ENCODE peak calls at places on chromosomes 13 and 19, in seven cellular contexts. I, G, D, K, W, B and H are unnamed samples.

GRCh38 chr13:75222031-75222430 is 259.9 kb downstream of the TBC1D4 start:
- DNase-seq in I (no peak), G (peak), D (no peak), K (no peak), W (no peak), B (no peak), H (no peak)

GRCh38 chr13:20016649-20017364 is 58.3 kb downstream of the ZMYM2 start:
- DNase-seq in I (no peak), G (no peak), D (no peak), K (peak), W (no peak), B (no peak), H (peak)

GRCh38 chr13:40345654-40346372 is 320.6 kb downstream of the FOXO1 start:
- DNase-seq in I (no peak), G (no peak), D (no peak), K (peak), W (no peak), B (no peak), H (peak)

GRCh38 chr19:11418518-11419506 is at the start of gene RGL3:
- DNase-seq in I (no peak), G (no peak), D (no peak), K (peak), W (no peak), B (peak), H (peak)

GRCh38 chr13:91079190-91079589 is 268.3 kb upstream of the MIR17HG start:
- DNase-seq in I (no peak), G (no peak), D (no peak), K (no peak), W (no peak), B (no peak), H (no peak)

GRCh38 chr19:13060233-13060963 is 42.3 kb downstream of the LYL1 start:
- DNase-seq in I (no peak), G (no peak), D (no peak), K (no peak), W (no peak), B (no peak), H (no peak)

GRCh38 chr19:39238209-39238608 is 6.6 kb downstream of the IFNL3 start:
- DNase-seq in I (no peak), G (no peak), D (no peak), K (no peak), W (no peak), B (no peak), H (no peak)

GRCh38 chr13:99995503-99996176 is 14.1 kb downstream of the ZIC2 start:
- DNase-seq in I (peak), G (no peak), D (peak), K (peak), W (no peak), B (no peak), H (no peak)

GRCh38 chr13:21138561-21138960 is 37.8 kb downstream of the SKA3 start:
- DNase-seq in I (no peak), G (no peak), D (no peak), K (no peak), W (no peak), B (no peak), H (no peak)

GRCh38 chr19:46040952-46041500 is at the start of gene IGFL4:
- DNase-seq in I (no peak), G (no peak), D (no peak), K (no peak), W (no peak), B (no peak), H (no peak)

GRCh38 chr13:32008518-32009175 is 22.9 kb upstream of the FRY start:
- DNase-seq in I (no peak), G (no peak), D (no peak), K (no peak), W (no peak), B (no peak), H (no peak)

GRCh38 chr13:94169783-94170513 is 309.5 kb downstream of the DCT start:
- DNase-seq in I (no peak), G (no peak), D (no peak), K (peak), W (no peak), B (no peak), H (no peak)

GRCh38 chr19:56671613-56671994 is at the start of gene ZNF835:
- DNase-seq in I (no peak), G (no peak), D (peak), K (peak), W (peak), B (peak), H (no peak)

GRCh38 chr13:75073791-75074190 is 408.2 kb downstream of the TBC1D4 start:
- DNase-seq in I (no peak), G (no peak), D (no peak), K (no peak), W (no peak), B (no peak), H (no peak)

GRCh38 chr19:48469056-48469881 is at the start of gene CYTH2:
- DNase-seq in I (peak), G (peak), D (peak), K (peak), W (peak), B (peak), H (peak)

GRCh38 chr13:30905932-30906383 is at the start of gene MEDAG:
- DNase-seq in I (peak), G (peak), D (no peak), K (no peak), W (no peak), B (no peak), H (no peak)

GRCh38 chr19:52331757-52332156 is 4.3 kb upstream of the ZNF610 start:
- DNase-seq in I (peak), G (no peak), D (no peak), K (peak), W (no peak), B (no peak), H (no peak)

GRCh38 chr13:28475916-28476725 is 18.8 kb downstream of the FLT1 start:
- DNase-seq in I (peak), G (peak), D (no peak), K (peak), W (no peak), B (peak), H (no peak)

GRCh38 chr13:20553309-20553708 is 13.6 kb upstream of the IFT88 start:
- DNase-seq in I (no peak), G (no peak), D (no peak), K (no peak), W (no peak), B (peak), H (no peak)

GRCh38 chr13:28865951-28866350 is 45.8 kb downstream of the MTUS2 start:
- DNase-seq in I (no peak), G (no peak), D (no peak), K (no peak), W (no peak), B (no peak), H (no peak)

GRCh38 chr19:29678484-29679106 is 13.3 kb downstream of the PLEKHF1 start:
- DNase-seq in I (no peak), G (no peak), D (no peak), K (no peak), W (no peak), B (no peak), H (no peak)

GRCh38 chr19:38766276-38767047 is 6.9 kb downstream of the LGALS7 start:
- DNase-seq in I (no peak), G (no peak), D (no peak), K (no peak), W (no peak), B (no peak), H (no peak)

GRCh38 chr13:34757441-34757840 is 184.6 kb upstream of the NBEA start:
- DNase-seq in I (no peak), G (no peak), D (no peak), K (no peak), W (no peak), B (no peak), H (no peak)

GRCh38 chr19:17784201-17785008 is 10.5 kb upstream of the B3GNT3 start:
- DNase-seq in I (peak), G (peak), D (peak), K (peak), W (no peak), B (peak), H (peak)

GRCh38 chr19:33388231-33388816 is 14.8 kb downstream of the CEBPG start:
- DNase-seq in I (no peak), G (no peak), D (no peak), K (no peak), W (no peak), B (no peak), H (no peak)

GRCh38 chr13:21817878-21818277 is 147.0 kb downstream of the FGF9 start:
- DNase-seq in I (no peak), G (no peak), D (no peak), K (no peak), W (no peak), B (no peak), H (no peak)

GRCh38 chr13:46614582-46614981 is 61.6 kb downstream of the LRCH1 start:
- DNase-seq in I (peak), G (peak), D (no peak), K (no peak), W (no peak), B (no peak), H (no peak)

GRCh38 chr13:40101708-40102359 is 446.4 kb downstream of the COG6 start:
- DNase-seq in I (no peak), G (no peak), D (no peak), K (no peak), W (no peak), B (no peak), H (no peak)

GRCh38 chr13:62747629-62748028 is 1332.0 kb upstream of the PCDH20 start:
- DNase-seq in I (peak), G (peak), D (no peak), K (peak), W (no peak), B (peak), H (no peak)

GRCh38 chr13:21971662-21972635 is 301.1 kb downstream of the FGF9 start:
- DNase-seq in I (peak), G (peak), D (no peak), K (no peak), W (no peak), B (no peak), H (no peak)

GRCh38 chr19:6728346-6728745 is 7.9 kb upstream of the C3 start:
- DNase-seq in I (no peak), G (no peak), D (no peak), K (no peak), W (no peak), B (no peak), H (no peak)

GRCh38 chr13:109483369-109483768 is 303.0 kb downstream of the IRS2 start:
- DNase-seq in I (no peak), G (no peak), D (no peak), K (no peak), W (no peak), B (no peak), H (no peak)

GRCh38 chr13:109479534-109479933 is 306.8 kb downstream of the IRS2 start:
- DNase-seq in I (no peak), G (no peak), D (no peak), K (no peak), W (no peak), B (no peak), H (no peak)

GRCh38 chr13:109479991-109480696 is 306.2 kb downstream of the IRS2 start:
- DNase-seq in I (peak), G (peak), D (no peak), K (peak), W (no peak), B (peak), H (no peak)

GRCh38 chr13:109485136-109485794 is 301.1 kb downstream of the IRS2 start:
- DNase-seq in I (no peak), G (no peak), D (no peak), K (no peak), W (no peak), B (no peak), H (no peak)

DNA sequence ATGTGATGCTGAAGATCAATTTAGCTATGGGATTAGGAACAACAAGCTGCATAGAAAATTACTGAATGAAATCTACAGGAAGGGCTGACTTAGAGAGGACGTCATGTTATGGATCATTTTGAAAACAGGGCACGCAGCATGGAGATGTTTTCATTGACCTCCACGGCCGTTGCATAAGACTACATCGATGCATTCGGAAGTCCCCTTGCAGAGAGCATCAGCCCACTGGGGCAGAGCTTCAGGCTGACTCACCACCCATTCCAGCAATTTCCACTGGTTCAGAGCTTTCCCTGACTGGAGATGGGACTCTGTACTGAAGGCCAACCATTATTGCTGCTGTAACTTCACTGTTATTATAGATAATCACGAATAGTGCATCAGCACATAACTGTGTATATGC is 305.3 kb downstream of the IRS2 start:
- DNase-seq in I (peak), G (peak), D (no peak), K (no peak), W (no peak), B (no peak), H (no peak)
- H2BK5ac ChIP-seq in I (no peak), G (no peak), D (no peak), K (no peak), W (no peak), B (no peak), H (no peak)

GRCh38 chr19:1162404-1163282 is 11.4 kb downstream of the SBNO2 start:
- DNase-seq in I (no peak), G (no peak), D (no peak), K (no peak), W (no peak), B (no peak), H (no peak)
- H2BK5ac ChIP-seq in I (no peak), G (no peak), D (no peak), K (no peak), W (no peak), B (no peak), H (no peak)

GRCh38 chr19:55297267-55297666 is 13.5 kb downstream of the BRSK1 start:
- DNase-seq in I (no peak), G (no peak), D (no peak), K (no peak), W (no peak), B (no peak), H (no peak)
- H2BK5ac ChIP-seq in I (no peak), G (no peak), D (no peak), K (no peak), W (no peak), B (no peak), H (no peak)

GRCh38 chr19:1514986-1515721 is 2.3 kb upstream of the ADAMTSL5 start:
- DNase-seq in I (no peak), G (no peak), D (no peak), K (no peak), W (no peak), B (no peak), H (no peak)
- H2BK5ac ChIP-seq in I (no peak), G (no peak), D (no peak), K (no peak), W (no peak), B (no peak), H (no peak)

GRCh38 chr13:109287553-109287952 is 498.8 kb downstream of the IRS2 start:
- DNase-seq in I (no peak), G (no peak), D (no peak), K (no peak), W (no peak), B (no peak), H (no peak)
- H2BK5ac ChIP-seq in I (no peak), G (no peak), D (no peak), K (no peak), W (no peak), B (no peak), H (no peak)

GRCh38 chr19:49520705-49521319 is 7.0 kb upstream of the RCN3 start:
- DNase-seq in I (no peak), G (no peak), D (no peak), K (no peak), W (no peak), B (no peak), H (no peak)

GRCh38 chr19:49514151-49514550 is 1.7 kb downstream of the FCGRT start:
- DNase-seq in I (no peak), G (no peak), D (no peak), K (no peak), W (no peak), B (peak), H (no peak)

GRCh38 chr19:49515767-49516166 is 3.3 kb downstream of the FCGRT start:
- DNase-seq in I (peak), G (no peak), D (no peak), K (no peak), W (no peak), B (peak), H (no peak)

GRCh38 chr19:49513746-49514118 is 1.3 kb downstream of the FCGRT start:
- DNase-seq in I (no peak), G (no peak), D (no peak), K (no peak), W (no peak), B (peak), H (no peak)

GRCh38 chr19:49518033-49518432 is 5.6 kb downstream of the FCGRT start:
- DNase-seq in I (no peak), G (no peak), D (no peak), K (no peak), W (no peak), B (no peak), H (no peak)
- H2BK5ac ChIP-seq in I (no peak), G (no peak), D (no peak), K (no peak), W (no peak), B (no peak), H (no peak)

GRCh38 chr19:5553892-5554291 is 13.9 kb downstream of the TINCR start:
- DNase-seq in I (no peak), G (no peak), D (no peak), K (no peak), W (no peak), B (no peak), H (no peak)
- H2BK5ac ChIP-seq in I (no peak), G (no peak), D (no peak), K (no peak), W (no peak), B (no peak), H (no peak)

GRCh38 chr19:36527873-36528193 is 238 bp downstream of the ZNF260 start:
- DNase-seq in I (no peak), G (no peak), D (no peak), K (no peak), W (no peak), B (no peak), H (no peak)

GRCh38 chr19:36526581-36526980 is 1.5 kb downstream of the ZNF260 start:
- DNase-seq in I (no peak), G (no peak), D (no peak), K (no peak), W (no peak), B (no peak), H (no peak)

GRCh38 chr19:36528194-36528920 is at the start of gene ZNF260:
- DNase-seq in I (peak), G (peak), D (peak), K (peak), W (peak), B (peak), H (peak)

GRCh38 chr19:36524617-36525016 is 3.5 kb downstream of the ZNF260 start:
- DNase-seq in I (no peak), G (no peak), D (no peak), K (no peak), W (no peak), B (no peak), H (no peak)

GRCh38 chr19:36528921-36529518 is 949 bp upstream of the ZNF260 start:
- DNase-seq in I (no peak), G (no peak), D (no peak), K (peak), W (no peak), B (no peak), H (peak)
- H2BK5ac ChIP-seq in I (no peak), G (peak), D (peak), K (peak), W (peak), B (no peak), H (no peak)